ENCODE peak calls at places on chromosome 1, in ten cellular contexts. One of them, this sample, is unnamed.

GRCh38 chr1:63774617-63775417 is 1.0 kb downstream of the ROR1 start:
- DNase-seq in CD8-positive, alpha-beta memory T cell: no peak
- DNase-seq in cardiac muscle cell: peak; percentile 51
- DNase-seq in SK-N-MC: no peak
- DNase-seq in psoas muscle: peak; percentile 46
- DNase-seq in foreskin fibroblast: peak; percentile 82
- DNase-seq in dorsolateral prefrontal cortex: peak; percentile 17
- DNase-seq in brain microvascular endothelial cell: peak; percentile 33
- DNase-seq in ascending aorta: no peak
- DNase-seq in SJSA1: peak; percentile 53
- DNase-seq in this sample: peak; percentile 84

GRCh38 chr1:153415850-153416570 is at the start of gene S100A7A:
- DNase-seq in SJSA1: peak; percentile 20
- DNase-seq in CD8-positive, alpha-beta memory T cell: no peak
- DNase-seq in cardiac muscle cell: no peak
- DNase-seq in psoas muscle: no peak
- DNase-seq in ascending aorta: no peak
- DNase-seq in dorsolateral prefrontal cortex: no peak
- DNase-seq in brain microvascular endothelial cell: no peak
- DNase-seq in SK-N-MC: no peak
- DNase-seq in foreskin fibroblast: no peak
- DNase-seq in this sample: no peak

GRCh38 chr1:232034547-232034946 is 408.0 kb downstream of the DISC1 start:
- DNase-seq in SK-N-MC: no peak
- DNase-seq in cardiac muscle cell: no peak
- DNase-seq in foreskin fibroblast: no peak
- DNase-seq in ascending aorta: no peak
- DNase-seq in brain microvascular endothelial cell: no peak
- DNase-seq in dorsolateral prefrontal cortex: no peak
- DNase-seq in psoas muscle: no peak
- DNase-seq in CD8-positive, alpha-beta memory T cell: no peak
- DNase-seq in SJSA1: no peak
- DNase-seq in this sample: no peak

GRCh38 chr1:94954292-94955220 is 27.6 kb upstream of the CNN3 start:
- DNase-seq in SK-N-MC: no peak
- DNase-seq in cardiac muscle cell: no peak
- DNase-seq in ascending aorta: no peak
- DNase-seq in psoas muscle: no peak
- DNase-seq in brain microvascular endothelial cell: no peak
- DNase-seq in dorsolateral prefrontal cortex: no peak
- DNase-seq in foreskin fibroblast: no peak
- DNase-seq in CD8-positive, alpha-beta memory T cell: no peak
- DNase-seq in SJSA1: no peak
- DNase-seq in this sample: no peak

GRCh38 chr1:205709059-205709398 is 28.7 kb upstream of the SLC45A3 start:
- DNase-seq in SJSA1: no peak
- DNase-seq in dorsolateral prefrontal cortex: no peak
- DNase-seq in psoas muscle: no peak
- DNase-seq in cardiac muscle cell: peak; percentile 77
- DNase-seq in CD8-positive, alpha-beta memory T cell: no peak
- DNase-seq in brain microvascular endothelial cell: peak; percentile 72
- DNase-seq in ascending aorta: no peak
- DNase-seq in SK-N-MC: no peak
- DNase-seq in foreskin fibroblast: peak; percentile 77
- DNase-seq in this sample: no peak

GRCh38 chr1:11052839-11053757 is 6.1 kb upstream of the MASP2 start:
- DNase-seq in SK-N-MC: no peak
- DNase-seq in ascending aorta: no peak
- DNase-seq in foreskin fibroblast: peak; percentile 65
- DNase-seq in brain microvascular endothelial cell: no peak
- DNase-seq in psoas muscle: no peak
- DNase-seq in cardiac muscle cell: no peak
- DNase-seq in CD8-positive, alpha-beta memory T cell: no peak
- DNase-seq in SJSA1: no peak
- DNase-seq in dorsolateral prefrontal cortex: no peak
- DNase-seq in this sample: no peak

GRCh38 chr1:205054013-205054412 is 11.0 kb downstream of the CNTN2 start:
- DNase-seq in CD8-positive, alpha-beta memory T cell: no peak
- DNase-seq in brain microvascular endothelial cell: no peak
- DNase-seq in foreskin fibroblast: no peak
- DNase-seq in ascending aorta: no peak
- DNase-seq in psoas muscle: no peak
- DNase-seq in cardiac muscle cell: no peak
- DNase-seq in dorsolateral prefrontal cortex: no peak
- DNase-seq in SK-N-MC: no peak
- DNase-seq in SJSA1: no peak
- DNase-seq in this sample: no peak

GRCh38 chr1:18921506-18922251 is 19.3 kb upstream of the ALDH4A1 start:
- DNase-seq in CD8-positive, alpha-beta memory T cell: no peak
- DNase-seq in psoas muscle: no peak
- DNase-seq in ascending aorta: no peak
- DNase-seq in SJSA1: no peak
- DNase-seq in cardiac muscle cell: no peak
- DNase-seq in brain microvascular endothelial cell: no peak
- DNase-seq in dorsolateral prefrontal cortex: no peak
- DNase-seq in SK-N-MC: no peak
- DNase-seq in foreskin fibroblast: no peak
- DNase-seq in this sample: no peak

DNA sequence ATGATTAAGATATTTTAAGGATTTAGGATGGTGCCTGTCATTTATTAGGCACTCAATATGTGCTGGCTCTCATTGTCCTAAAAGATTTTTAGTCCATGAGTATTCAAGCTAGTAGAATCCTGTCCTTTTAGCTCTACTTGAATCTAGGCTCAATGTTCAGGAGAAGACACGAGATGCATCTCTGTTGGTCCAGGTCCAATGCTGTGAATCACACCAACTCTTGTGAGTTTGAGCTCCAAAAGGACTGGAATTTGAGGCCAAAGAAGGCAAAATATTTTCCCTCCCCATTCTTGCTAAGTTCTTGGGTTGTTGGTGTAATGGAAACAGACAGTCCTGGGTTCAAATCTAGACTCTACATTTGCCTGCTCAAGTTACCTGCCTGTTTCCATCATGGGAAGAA is 1.4 kb upstream of the PODN start:
- DNase-seq in psoas muscle: peak; percentile 30
- DNase-seq in dorsolateral prefrontal cortex: no peak
- DNase-seq in cardiac muscle cell: peak; percentile 69
- DNase-seq in brain microvascular endothelial cell: peak; percentile 33
- DNase-seq in CD8-positive, alpha-beta memory T cell: no peak
- DNase-seq in SK-N-MC: no peak
- DNase-seq in SJSA1: no peak
- DNase-seq in foreskin fibroblast: peak; percentile 83
- DNase-seq in ascending aorta: no peak
- DNase-seq in this sample: peak; percentile 66
- H3K4me3 ChIP-seq in psoas muscle: no peak overlapping the region
- H3K4me3 ChIP-seq in dorsolateral prefrontal cortex: no peak overlapping the region
- H3K4me3 ChIP-seq in cardiac muscle cell: no peak overlapping the region
- H3K4me3 ChIP-seq in brain microvascular endothelial cell: no peak overlapping the region
- H3K4me3 ChIP-seq in CD8-positive, alpha-beta memory T cell: no peak overlapping the region
- H3K4me3 ChIP-seq in SK-N-MC: no peak overlapping the region
- H3K4me3 ChIP-seq in SJSA1: no peak overlapping the region
- H3K4me3 ChIP-seq in foreskin fibroblast: no peak overlapping the region
- H3K4me3 ChIP-seq in ascending aorta: no peak overlapping the region
- H3K4me3 ChIP-seq in this sample: no peak overlapping the region

GRCh38 chr1:101346419-101346818 is 109.6 kb downstream of the S1PR1 start:
- DNase-seq in psoas muscle: no peak
- DNase-seq in SK-N-MC: no peak
- DNase-seq in brain microvascular endothelial cell: no peak
- DNase-seq in dorsolateral prefrontal cortex: no peak
- DNase-seq in SJSA1: no peak
- DNase-seq in foreskin fibroblast: no peak
- DNase-seq in CD8-positive, alpha-beta memory T cell: no peak
- DNase-seq in ascending aorta: no peak
- DNase-seq in cardiac muscle cell: no peak
- DNase-seq in this sample: no peak

GRCh38 chr1:101338714-101339430 is 102.1 kb downstream of the S1PR1 start:
- DNase-seq in dorsolateral prefrontal cortex: no peak
- DNase-seq in foreskin fibroblast: peak; percentile 11
- DNase-seq in ascending aorta: no peak
- DNase-seq in brain microvascular endothelial cell: peak; percentile 1
- DNase-seq in SJSA1: no peak
- DNase-seq in psoas muscle: no peak
- DNase-seq in cardiac muscle cell: no peak
- DNase-seq in SK-N-MC: no peak
- DNase-seq in CD8-positive, alpha-beta memory T cell: peak; percentile 65
- DNase-seq in this sample: no peak

GRCh38 chr1:101344745-101345144 is 107.9 kb downstream of the S1PR1 start:
- DNase-seq in dorsolateral prefrontal cortex: no peak
- DNase-seq in cardiac muscle cell: no peak
- DNase-seq in SK-N-MC: no peak
- DNase-seq in SJSA1: no peak
- DNase-seq in ascending aorta: no peak
- DNase-seq in brain microvascular endothelial cell: no peak
- DNase-seq in CD8-positive, alpha-beta memory T cell: no peak
- DNase-seq in psoas muscle: no peak
- DNase-seq in foreskin fibroblast: no peak
- DNase-seq in this sample: no peak
- H3K4me3 ChIP-seq in dorsolateral prefrontal cortex: no peak overlapping the region
- H3K4me3 ChIP-seq in cardiac muscle cell: no peak overlapping the region
- H3K4me3 ChIP-seq in SK-N-MC: no peak overlapping the region
- H3K4me3 ChIP-seq in SJSA1: no peak overlapping the region
- H3K4me3 ChIP-seq in ascending aorta: no peak overlapping the region
- H3K4me3 ChIP-seq in brain microvascular endothelial cell: no peak overlapping the region
- H3K4me3 ChIP-seq in CD8-positive, alpha-beta memory T cell: no peak overlapping the region
- H3K4me3 ChIP-seq in psoas muscle: no peak overlapping the region
- H3K4me3 ChIP-seq in foreskin fibroblast: no peak overlapping the region
- H3K4me3 ChIP-seq in this sample: no peak overlapping the region

GRCh38 chr1:77511440-77511840 is 171.0 kb downstream of the ZZZ3 start:
- DNase-seq in SK-N-MC: no peak
- DNase-seq in brain microvascular endothelial cell: peak; percentile 69
- DNase-seq in dorsolateral prefrontal cortex: no peak
- DNase-seq in foreskin fibroblast: peak; percentile 89
- DNase-seq in psoas muscle: no peak
- DNase-seq in CD8-positive, alpha-beta memory T cell: no peak
- DNase-seq in SJSA1: no peak
- DNase-seq in cardiac muscle cell: peak; percentile 82
- DNase-seq in ascending aorta: no peak
- DNase-seq in this sample: no peak

GRCh38 chr1:77514871-77515776 is 167.3 kb downstream of the ZZZ3 start:
- DNase-seq in SK-N-MC: no peak
- DNase-seq in SJSA1: peak; percentile 79
- DNase-seq in ascending aorta: no peak
- DNase-seq in CD8-positive, alpha-beta memory T cell: no peak
- DNase-seq in dorsolateral prefrontal cortex: peak; percentile 72
- DNase-seq in cardiac muscle cell: peak; percentile 79
- DNase-seq in foreskin fibroblast: peak; percentile 83
- DNase-seq in brain microvascular endothelial cell: peak; percentile 43
- DNase-seq in psoas muscle: no peak
- DNase-seq in this sample: no peak

GRCh38 chr1:77509898-77510297 is 172.6 kb downstream of the ZZZ3 start:
- DNase-seq in dorsolateral prefrontal cortex: no peak
- DNase-seq in ascending aorta: no peak
- DNase-seq in cardiac muscle cell: no peak
- DNase-seq in psoas muscle: no peak
- DNase-seq in CD8-positive, alpha-beta memory T cell: no peak
- DNase-seq in SJSA1: no peak
- DNase-seq in brain microvascular endothelial cell: no peak
- DNase-seq in foreskin fibroblast: no peak
- DNase-seq in SK-N-MC: no peak
- DNase-seq in this sample: no peak

GRCh38 chr1:77516106-77516505 is 166.4 kb downstream of the ZZZ3 start:
- DNase-seq in cardiac muscle cell: no peak
- DNase-seq in dorsolateral prefrontal cortex: no peak
- DNase-seq in brain microvascular endothelial cell: no peak
- DNase-seq in CD8-positive, alpha-beta memory T cell: no peak
- DNase-seq in SJSA1: no peak
- DNase-seq in ascending aorta: no peak
- DNase-seq in SK-N-MC: no peak
- DNase-seq in foreskin fibroblast: no peak
- DNase-seq in psoas muscle: no peak
- DNase-seq in this sample: no peak

DNA sequence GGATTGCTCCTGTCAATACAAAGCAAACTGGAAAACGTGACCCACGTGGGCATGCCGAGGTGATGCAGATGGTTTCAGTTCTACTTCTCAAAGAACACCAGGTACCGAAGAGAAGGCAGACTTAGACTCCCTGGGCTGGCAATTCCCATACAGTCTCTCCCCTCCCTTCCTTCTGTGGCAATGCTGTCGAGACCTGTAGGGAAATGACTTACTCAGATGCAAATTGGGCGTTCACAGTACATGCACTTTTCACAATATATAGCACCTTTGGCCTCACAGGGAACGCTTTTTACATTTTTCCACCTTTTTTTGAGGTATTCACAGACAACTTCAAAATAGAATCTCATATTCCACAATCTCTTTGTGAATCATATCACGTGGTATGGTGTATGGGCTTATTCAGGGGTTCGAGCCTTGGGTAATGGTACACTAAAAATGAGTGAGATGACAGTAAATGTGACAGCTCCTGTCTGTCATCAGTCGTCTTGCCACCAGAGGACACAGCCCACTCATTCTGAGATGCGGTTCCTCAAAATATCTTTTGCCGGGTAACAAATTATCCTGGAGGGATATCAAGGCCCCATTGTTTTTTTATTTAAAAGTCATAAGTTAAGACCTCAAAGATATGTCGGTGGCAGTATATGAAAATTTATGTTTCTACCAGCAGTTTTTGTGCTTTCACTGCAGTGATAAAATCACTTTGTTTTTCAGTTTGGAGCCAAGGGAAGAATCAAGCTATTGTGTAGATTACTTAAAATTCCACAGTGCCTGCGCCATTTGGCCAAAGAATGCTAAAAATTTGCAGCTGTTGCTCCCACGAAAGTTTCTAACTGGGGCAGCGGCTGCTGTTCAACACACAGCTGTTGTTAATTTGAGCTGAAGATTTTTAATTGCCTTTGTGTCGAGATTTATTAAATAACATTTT is 168.4 kb downstream of the ZZZ3 start:
- DNase-seq in SJSA1: peak; percentile 83
- DNase-seq in psoas muscle: no peak
- DNase-seq in brain microvascular endothelial cell: peak; percentile 69
- DNase-seq in foreskin fibroblast: peak; percentile 94
- DNase-seq in cardiac muscle cell: peak; percentile 94
- DNase-seq in CD8-positive, alpha-beta memory T cell: no peak
- DNase-seq in dorsolateral prefrontal cortex: peak; percentile 62
- DNase-seq in SK-N-MC: peak; percentile 48
- DNase-seq in ascending aorta: no peak
- DNase-seq in this sample: no peak
- H3K4me3 ChIP-seq in SJSA1: no peak overlapping the region
- H3K4me3 ChIP-seq in psoas muscle: no peak overlapping the region
- H3K4me3 ChIP-seq in brain microvascular endothelial cell: no peak overlapping the region
- H3K4me3 ChIP-seq in foreskin fibroblast: no peak overlapping the region
- H3K4me3 ChIP-seq in cardiac muscle cell: no peak overlapping the region
- H3K4me3 ChIP-seq in CD8-positive, alpha-beta memory T cell: no peak overlapping the region
- H3K4me3 ChIP-seq in dorsolateral prefrontal cortex: no peak overlapping the region
- H3K4me3 ChIP-seq in SK-N-MC: peak overlapping the region; percentile 37
- H3K4me3 ChIP-seq in ascending aorta: no peak overlapping the region
- H3K4me3 ChIP-seq in this sample: no peak overlapping the region

DNA sequence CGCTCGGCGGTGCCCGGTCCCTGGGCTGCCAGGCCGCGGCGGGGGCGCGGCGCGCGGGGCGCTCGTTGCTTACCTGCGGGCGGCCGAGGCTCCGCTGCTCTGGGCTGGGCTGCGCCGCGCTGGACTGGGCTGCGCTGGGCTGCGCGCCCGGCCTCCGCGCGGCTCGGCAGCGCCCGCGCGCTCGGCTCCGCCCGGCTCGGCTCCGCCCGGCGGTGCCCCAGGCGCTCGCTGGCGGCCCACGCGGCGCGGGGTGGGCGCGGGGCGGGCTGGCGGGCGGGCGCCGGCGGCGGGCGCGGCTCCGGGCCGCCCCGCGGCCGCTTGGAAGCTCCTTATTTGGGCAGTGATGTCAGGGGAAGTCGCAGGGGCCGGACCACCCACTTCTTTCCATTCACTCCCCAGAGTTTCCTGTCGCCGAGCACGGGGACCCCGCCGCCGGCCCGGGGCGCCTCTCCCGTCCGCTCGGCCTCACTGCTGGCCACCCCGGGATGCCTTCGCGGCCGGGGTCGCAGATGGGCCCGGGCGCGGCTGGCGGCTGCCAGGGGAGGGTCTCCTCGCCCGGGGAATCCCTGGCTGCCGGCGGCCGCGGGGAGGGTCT is 177.7 kb upstream of the EDN2 start:
- DNase-seq in cardiac muscle cell: peak; percentile 79
- DNase-seq in dorsolateral prefrontal cortex: no peak
- DNase-seq in foreskin fibroblast: peak; percentile 89
- DNase-seq in SJSA1: peak; percentile 92
- DNase-seq in brain microvascular endothelial cell: peak; percentile 55
- DNase-seq in ascending aorta: peak; percentile 46
- DNase-seq in SK-N-MC: no peak
- DNase-seq in psoas muscle: peak; percentile 67
- DNase-seq in CD8-positive, alpha-beta memory T cell: peak; percentile 85
- DNase-seq in this sample: peak; percentile 78
- H3K4me3 ChIP-seq in cardiac muscle cell: peak overlapping the region; percentile 94
- H3K4me3 ChIP-seq in dorsolateral prefrontal cortex: peak overlapping the region; percentile 73
- H3K4me3 ChIP-seq in foreskin fibroblast: peak overlapping the region; percentile 59
- H3K4me3 ChIP-seq in SJSA1: peak overlapping the region; percentile 81
- H3K4me3 ChIP-seq in brain microvascular endothelial cell: peak overlapping the region; percentile 81
- H3K4me3 ChIP-seq in ascending aorta: peak overlapping the region; percentile 96
- H3K4me3 ChIP-seq in SK-N-MC: peak overlapping the region; percentile 87
- H3K4me3 ChIP-seq in psoas muscle: peak overlapping the region; percentile 77
- H3K4me3 ChIP-seq in CD8-positive, alpha-beta memory T cell: no peak overlapping the region
- H3K4me3 ChIP-seq in this sample: peak overlapping the region; percentile 54